ENCODE peak calls at places on chromosomes 11 and 22, in ten cellular contexts. One of them, this sample, is unnamed.

GRCh38 chr11:43567396-43567975 is 113.1 kb upstream of the HSD17B12 start:
- DNase-seq in GF-D8: no peak
- DNase-seq in M059J: peak
- DNase-seq in mucosa of descending colon: no peak
- DNase-seq in activated CD4-positive, alpha-beta T cell treated with anti-CD3 and anti-CD28 coated beads for 48 hours: no peak
- DNase-seq in cerebellar nuclear complex: no peak
- DNase-seq in fibroblast of pulmonary artery: peak
- DNase-seq in iPS DF 19.7: no peak
- DNase-seq in NCI-H146: peak
- DNase-seq in lung microvascular endothelial cell: peak
- DNase-seq in this sample: peak

GRCh38 chr11:85423794-85424193 is 203.3 kb downstream of the DLG2 start:
- DNase-seq in NCI-H146: no peak
- DNase-seq in iPS DF 19.7: no peak
- DNase-seq in mucosa of descending colon: no peak
- DNase-seq in cerebellar nuclear complex: no peak
- DNase-seq in GF-D8: no peak
- DNase-seq in fibroblast of pulmonary artery: no peak
- DNase-seq in lung microvascular endothelial cell: no peak
- DNase-seq in activated CD4-positive, alpha-beta T cell treated with anti-CD3 and anti-CD28 coated beads for 48 hours: no peak
- DNase-seq in M059J: no peak
- DNase-seq in this sample: no peak

GRCh38 chr11:56841210-56841810 is 92.8 kb upstream of the OR9G4 start:
- DNase-seq in NCI-H146: peak
- DNase-seq in M059J: peak
- DNase-seq in activated CD4-positive, alpha-beta T cell treated with anti-CD3 and anti-CD28 coated beads for 48 hours: peak
- DNase-seq in GF-D8: no peak
- DNase-seq in cerebellar nuclear complex: no peak
- DNase-seq in fibroblast of pulmonary artery: peak
- DNase-seq in iPS DF 19.7: no peak
- DNase-seq in lung microvascular endothelial cell: peak
- DNase-seq in mucosa of descending colon: no peak
- DNase-seq in this sample: peak

GRCh38 chr11:13207665-13208594 is 69.7 kb upstream of the BMAL1 start:
- DNase-seq in fibroblast of pulmonary artery: peak
- DNase-seq in activated CD4-positive, alpha-beta T cell treated with anti-CD3 and anti-CD28 coated beads for 48 hours: peak
- DNase-seq in iPS DF 19.7: no peak
- DNase-seq in mucosa of descending colon: no peak
- DNase-seq in M059J: peak
- DNase-seq in lung microvascular endothelial cell: peak
- DNase-seq in NCI-H146: peak
- DNase-seq in GF-D8: no peak
- DNase-seq in cerebellar nuclear complex: no peak
- DNase-seq in this sample: peak

GRCh38 chr11:79018371-79018849 is 422.4 kb downstream of the TENM4 start:
- DNase-seq in cerebellar nuclear complex: no peak
- DNase-seq in fibroblast of pulmonary artery: peak
- DNase-seq in GF-D8: no peak
- DNase-seq in NCI-H146: no peak
- DNase-seq in lung microvascular endothelial cell: peak
- DNase-seq in M059J: peak
- DNase-seq in iPS DF 19.7: no peak
- DNase-seq in mucosa of descending colon: no peak
- DNase-seq in activated CD4-positive, alpha-beta T cell treated with anti-CD3 and anti-CD28 coated beads for 48 hours: peak
- DNase-seq in this sample: peak

GRCh38 chr11:45097721-45098493 is 48.5 kb upstream of the PRDM11 start:
- DNase-seq in GF-D8: no peak
- DNase-seq in activated CD4-positive, alpha-beta T cell treated with anti-CD3 and anti-CD28 coated beads for 48 hours: peak
- DNase-seq in M059J: peak
- DNase-seq in NCI-H146: no peak
- DNase-seq in fibroblast of pulmonary artery: peak
- DNase-seq in iPS DF 19.7: no peak
- DNase-seq in mucosa of descending colon: no peak
- DNase-seq in lung microvascular endothelial cell: peak
- DNase-seq in cerebellar nuclear complex: no peak
- DNase-seq in this sample: peak

GRCh38 chr22:30217698-30218565 is 28.6 kb downstream of the LIF start:
- DNase-seq in activated CD4-positive, alpha-beta T cell treated with anti-CD3 and anti-CD28 coated beads for 48 hours: no peak
- DNase-seq in mucosa of descending colon: peak
- DNase-seq in GF-D8: no peak
- DNase-seq in cerebellar nuclear complex: no peak
- DNase-seq in lung microvascular endothelial cell: no peak
- DNase-seq in NCI-H146: no peak
- DNase-seq in iPS DF 19.7: no peak
- DNase-seq in M059J: peak
- DNase-seq in fibroblast of pulmonary artery: no peak
- DNase-seq in this sample: peak

GRCh38 chr22:26536056-26536761 is 23.9 kb upstream of the TFIP11 start:
- DNase-seq in cerebellar nuclear complex: no peak
- DNase-seq in GF-D8: no peak
- DNase-seq in fibroblast of pulmonary artery: no peak
- DNase-seq in iPS DF 19.7: no peak
- DNase-seq in activated CD4-positive, alpha-beta T cell treated with anti-CD3 and anti-CD28 coated beads for 48 hours: no peak
- DNase-seq in M059J: peak
- DNase-seq in NCI-H146: no peak
- DNase-seq in lung microvascular endothelial cell: no peak
- DNase-seq in mucosa of descending colon: no peak
- DNase-seq in this sample: no peak

GRCh38 chr11:63915961-63916836 is 765 bp downstream of the RCOR2 start:
- DNase-seq in mucosa of descending colon: peak
- DNase-seq in GF-D8: no peak
- DNase-seq in M059J: peak
- DNase-seq in cerebellar nuclear complex: no peak
- DNase-seq in activated CD4-positive, alpha-beta T cell treated with anti-CD3 and anti-CD28 coated beads for 48 hours: peak
- DNase-seq in lung microvascular endothelial cell: no peak
- DNase-seq in NCI-H146: peak
- DNase-seq in fibroblast of pulmonary artery: peak
- DNase-seq in iPS DF 19.7: no peak
- DNase-seq in this sample: no peak

GRCh38 chr11:120524536-120525085 is 13.1 kb downstream of the GRIK4 start:
- DNase-seq in NCI-H146: no peak
- DNase-seq in GF-D8: no peak
- DNase-seq in lung microvascular endothelial cell: no peak
- DNase-seq in fibroblast of pulmonary artery: no peak
- DNase-seq in activated CD4-positive, alpha-beta T cell treated with anti-CD3 and anti-CD28 coated beads for 48 hours: no peak
- DNase-seq in iPS DF 19.7: no peak
- DNase-seq in mucosa of descending colon: no peak
- DNase-seq in M059J: no peak
- DNase-seq in cerebellar nuclear complex: no peak
- DNase-seq in this sample: no peak

GRCh38 chr22:45636668-45637067 is 35.0 kb upstream of the ATXN10 start:
- DNase-seq in NCI-H146: no peak
- DNase-seq in GF-D8: no peak
- DNase-seq in fibroblast of pulmonary artery: no peak
- DNase-seq in lung microvascular endothelial cell: no peak
- DNase-seq in iPS DF 19.7: no peak
- DNase-seq in M059J: no peak
- DNase-seq in cerebellar nuclear complex: no peak
- DNase-seq in activated CD4-positive, alpha-beta T cell treated with anti-CD3 and anti-CD28 coated beads for 48 hours: no peak
- DNase-seq in mucosa of descending colon: no peak
- DNase-seq in this sample: no peak

GRCh38 chr11:43922295-43922648 is 20.2 kb upstream of the C11orf96 start:
- DNase-seq in NCI-H146: peak
- DNase-seq in GF-D8: no peak
- DNase-seq in M059J: no peak
- DNase-seq in lung microvascular endothelial cell: no peak
- DNase-seq in fibroblast of pulmonary artery: no peak
- DNase-seq in iPS DF 19.7: no peak
- DNase-seq in mucosa of descending colon: no peak
- DNase-seq in activated CD4-positive, alpha-beta T cell treated with anti-CD3 and anti-CD28 coated beads for 48 hours: no peak
- DNase-seq in cerebellar nuclear complex: no peak
- DNase-seq in this sample: peak

GRCh38 chr11:116384407-116384806 is 388.4 kb downstream of the BUD13 start:
- DNase-seq in mucosa of descending colon: no peak
- DNase-seq in GF-D8: no peak
- DNase-seq in lung microvascular endothelial cell: no peak
- DNase-seq in iPS DF 19.7: no peak
- DNase-seq in NCI-H146: no peak
- DNase-seq in fibroblast of pulmonary artery: no peak
- DNase-seq in M059J: no peak
- DNase-seq in cerebellar nuclear complex: no peak
- DNase-seq in activated CD4-positive, alpha-beta T cell treated with anti-CD3 and anti-CD28 coated beads for 48 hours: no peak
- DNase-seq in this sample: no peak

GRCh38 chr11:126564588-126564987 is 209.1 kb downstream of the ST3GAL4 start:
- DNase-seq in fibroblast of pulmonary artery: no peak
- DNase-seq in lung microvascular endothelial cell: no peak
- DNase-seq in M059J: no peak
- DNase-seq in activated CD4-positive, alpha-beta T cell treated with anti-CD3 and anti-CD28 coated beads for 48 hours: no peak
- DNase-seq in cerebellar nuclear complex: no peak
- DNase-seq in GF-D8: no peak
- DNase-seq in mucosa of descending colon: no peak
- DNase-seq in iPS DF 19.7: no peak
- DNase-seq in NCI-H146: no peak
- DNase-seq in this sample: no peak

GRCh38 chr22:50114221-50114981 is 24.6 kb downstream of the MOV10L1 start:
- DNase-seq in lung microvascular endothelial cell: peak
- DNase-seq in mucosa of descending colon: no peak
- DNase-seq in iPS DF 19.7: no peak
- DNase-seq in activated CD4-positive, alpha-beta T cell treated with anti-CD3 and anti-CD28 coated beads for 48 hours: no peak
- DNase-seq in cerebellar nuclear complex: no peak
- DNase-seq in M059J: peak
- DNase-seq in fibroblast of pulmonary artery: peak
- DNase-seq in GF-D8: no peak
- DNase-seq in NCI-H146: no peak
- DNase-seq in this sample: no peak

GRCh38 chr11:113578715-113579250 is 103.6 kb upstream of the DRD2 start:
- DNase-seq in NCI-H146: no peak
- DNase-seq in cerebellar nuclear complex: no peak
- DNase-seq in M059J: no peak
- DNase-seq in fibroblast of pulmonary artery: no peak
- DNase-seq in mucosa of descending colon: no peak
- DNase-seq in lung microvascular endothelial cell: no peak
- DNase-seq in iPS DF 19.7: no peak
- DNase-seq in GF-D8: no peak
- DNase-seq in activated CD4-positive, alpha-beta T cell treated with anti-CD3 and anti-CD28 coated beads for 48 hours: no peak
- DNase-seq in this sample: no peak

GRCh38 chr11:124762077-124762623 is at the start of gene ESAM:
- DNase-seq in lung microvascular endothelial cell: peak
- DNase-seq in iPS DF 19.7: no peak
- DNase-seq in NCI-H146: peak
- DNase-seq in cerebellar nuclear complex: no peak
- DNase-seq in fibroblast of pulmonary artery: no peak
- DNase-seq in mucosa of descending colon: peak
- DNase-seq in M059J: no peak
- DNase-seq in activated CD4-positive, alpha-beta T cell treated with anti-CD3 and anti-CD28 coated beads for 48 hours: peak
- DNase-seq in GF-D8: peak
- DNase-seq in this sample: no peak

GRCh38 chr11:126680109-126680508 is 320.5 kb downstream of the KIRREL3 start:
- DNase-seq in fibroblast of pulmonary artery: no peak
- DNase-seq in NCI-H146: peak
- DNase-seq in iPS DF 19.7: no peak
- DNase-seq in lung microvascular endothelial cell: no peak
- DNase-seq in cerebellar nuclear complex: no peak
- DNase-seq in GF-D8: no peak
- DNase-seq in activated CD4-positive, alpha-beta T cell treated with anti-CD3 and anti-CD28 coated beads for 48 hours: no peak
- DNase-seq in M059J: no peak
- DNase-seq in mucosa of descending colon: no peak
- DNase-seq in this sample: no peak

GRCh38 chr11:15104166-15104565 is 10.6 kb upstream of the INSC start:
- DNase-seq in lung microvascular endothelial cell: no peak
- DNase-seq in iPS DF 19.7: no peak
- DNase-seq in GF-D8: no peak
- DNase-seq in mucosa of descending colon: no peak
- DNase-seq in fibroblast of pulmonary artery: no peak
- DNase-seq in NCI-H146: no peak
- DNase-seq in cerebellar nuclear complex: no peak
- DNase-seq in M059J: no peak
- DNase-seq in activated CD4-positive, alpha-beta T cell treated with anti-CD3 and anti-CD28 coated beads for 48 hours: no peak
- DNase-seq in this sample: peak

GRCh38 chr11:94680426-94680825 is 87.7 kb upstream of the AMOTL1 start:
- DNase-seq in fibroblast of pulmonary artery: no peak
- DNase-seq in NCI-H146: no peak
- DNase-seq in lung microvascular endothelial cell: no peak
- DNase-seq in M059J: no peak
- DNase-seq in GF-D8: no peak
- DNase-seq in iPS DF 19.7: no peak
- DNase-seq in mucosa of descending colon: no peak
- DNase-seq in activated CD4-positive, alpha-beta T cell treated with anti-CD3 and anti-CD28 coated beads for 48 hours: no peak
- DNase-seq in cerebellar nuclear complex: no peak
- DNase-seq in this sample: no peak

GRCh38 chr11:110295487-110296225 is 758 bp downstream of the RDX start:
- DNase-seq in iPS DF 19.7: no peak
- DNase-seq in NCI-H146: peak
- DNase-seq in fibroblast of pulmonary artery: peak
- DNase-seq in GF-D8: peak
- DNase-seq in cerebellar nuclear complex: no peak
- DNase-seq in M059J: peak
- DNase-seq in lung microvascular endothelial cell: peak
- DNase-seq in activated CD4-positive, alpha-beta T cell treated with anti-CD3 and anti-CD28 coated beads for 48 hours: peak
- DNase-seq in mucosa of descending colon: peak
- DNase-seq in this sample: no peak

GRCh38 chr11:69382131-69383128 is 88.5 kb downstream of the MYEOV start:
- DNase-seq in cerebellar nuclear complex: no peak
- DNase-seq in mucosa of descending colon: no peak
- DNase-seq in M059J: no peak
- DNase-seq in fibroblast of pulmonary artery: peak
- DNase-seq in activated CD4-positive, alpha-beta T cell treated with anti-CD3 and anti-CD28 coated beads for 48 hours: no peak
- DNase-seq in iPS DF 19.7: no peak
- DNase-seq in NCI-H146: peak
- DNase-seq in lung microvascular endothelial cell: no peak
- DNase-seq in GF-D8: no peak
- DNase-seq in this sample: no peak

GRCh38 chr11:69834251-69834650 is 15.0 kb upstream of the FGF3 start:
- DNase-seq in lung microvascular endothelial cell: no peak
- DNase-seq in M059J: no peak
- DNase-seq in GF-D8: no peak
- DNase-seq in mucosa of descending colon: no peak
- DNase-seq in activated CD4-positive, alpha-beta T cell treated with anti-CD3 and anti-CD28 coated beads for 48 hours: no peak
- DNase-seq in NCI-H146: no peak
- DNase-seq in fibroblast of pulmonary artery: no peak
- DNase-seq in cerebellar nuclear complex: no peak
- DNase-seq in iPS DF 19.7: no peak
- DNase-seq in this sample: no peak

GRCh38 chr11:127412722-127413121 is 412.2 kb upstream of the KIRREL3 start:
- DNase-seq in cerebellar nuclear complex: no peak
- DNase-seq in M059J: no peak
- DNase-seq in GF-D8: no peak
- DNase-seq in fibroblast of pulmonary artery: no peak
- DNase-seq in mucosa of descending colon: no peak
- DNase-seq in iPS DF 19.7: no peak
- DNase-seq in lung microvascular endothelial cell: no peak
- DNase-seq in activated CD4-positive, alpha-beta T cell treated with anti-CD3 and anti-CD28 coated beads for 48 hours: no peak
- DNase-seq in NCI-H146: peak
- DNase-seq in this sample: no peak

GRCh38 chr11:60347084-60347797 is 20.2 kb downstream of the MS4A6E start:
- DNase-seq in fibroblast of pulmonary artery: no peak
- DNase-seq in mucosa of descending colon: no peak
- DNase-seq in iPS DF 19.7: no peak
- DNase-seq in NCI-H146: no peak
- DNase-seq in activated CD4-positive, alpha-beta T cell treated with anti-CD3 and anti-CD28 coated beads for 48 hours: no peak
- DNase-seq in GF-D8: no peak
- DNase-seq in cerebellar nuclear complex: no peak
- DNase-seq in M059J: no peak
- DNase-seq in lung microvascular endothelial cell: no peak
- DNase-seq in this sample: no peak

GRCh38 chr11:73140213-73141030 is 1.7 kb downstream of the FCHSD2 start:
- DNase-seq in lung microvascular endothelial cell: peak
- DNase-seq in cerebellar nuclear complex: no peak
- DNase-seq in fibroblast of pulmonary artery: peak
- DNase-seq in mucosa of descending colon: no peak
- DNase-seq in iPS DF 19.7: no peak
- DNase-seq in activated CD4-positive, alpha-beta T cell treated with anti-CD3 and anti-CD28 coated beads for 48 hours: peak
- DNase-seq in GF-D8: no peak
- DNase-seq in NCI-H146: peak
- DNase-seq in M059J: peak
- DNase-seq in this sample: no peak

GRCh38 chr11:130163346-130164220 is 4.0 kb downstream of the ST14 start:
- DNase-seq in iPS DF 19.7: no peak
- DNase-seq in NCI-H146: no peak
- DNase-seq in cerebellar nuclear complex: no peak
- DNase-seq in M059J: peak
- DNase-seq in GF-D8: peak
- DNase-seq in mucosa of descending colon: no peak
- DNase-seq in activated CD4-positive, alpha-beta T cell treated with anti-CD3 and anti-CD28 coated beads for 48 hours: no peak
- DNase-seq in lung microvascular endothelial cell: peak
- DNase-seq in fibroblast of pulmonary artery: no peak
- DNase-seq in this sample: peak

GRCh38 chr11:1157645-1158591 is at the start of gene MUC5AC:
- DNase-seq in activated CD4-positive, alpha-beta T cell treated with anti-CD3 and anti-CD28 coated beads for 48 hours: no peak
- DNase-seq in mucosa of descending colon: peak
- DNase-seq in cerebellar nuclear complex: no peak
- DNase-seq in NCI-H146: peak
- DNase-seq in M059J: no peak
- DNase-seq in lung microvascular endothelial cell: no peak
- DNase-seq in fibroblast of pulmonary artery: no peak
- DNase-seq in iPS DF 19.7: no peak
- DNase-seq in GF-D8: no peak
- DNase-seq in this sample: no peak

This sample was measured in renal cortical epithelial cell.